ENCODE peak calls at places on chromosome 19, in five cellular contexts. One of them, this sample, is unnamed.

GRCh38 chr19:5154799-5155426 is 185.7 kb downstream of the PTPRS start:
- DNase-seq in CD4-positive, CD25-positive, alpha-beta regulatory T cell: no peak
- DNase-seq in small intestine: no peak
- DNase-seq in body of pancreas: no peak
- DNase-seq in psoas muscle: no peak
- DNase-seq in this sample: no peak

GRCh38 chr19:13241321-13242104 is 91.3 kb downstream of the IER2 start:
- DNase-seq in small intestine: peak; percentile 12
- DNase-seq in CD4-positive, CD25-positive, alpha-beta regulatory T cell: no peak
- DNase-seq in psoas muscle: no peak
- DNase-seq in body of pancreas: no peak
- DNase-seq in this sample: no peak

GRCh38 chr19:5880604-5881078 is 10.3 kb upstream of the FUT5 start:
- DNase-seq in small intestine: no peak
- DNase-seq in body of pancreas: peak; percentile 58
- DNase-seq in psoas muscle: peak; percentile 68
- DNase-seq in CD4-positive, CD25-positive, alpha-beta regulatory T cell: no peak
- DNase-seq in this sample: no peak

GRCh38 chr19:10289836-10290438 is at the start of gene ICAM5:
- DNase-seq in psoas muscle: no peak
- DNase-seq in CD4-positive, CD25-positive, alpha-beta regulatory T cell: no peak
- DNase-seq in small intestine: no peak
- DNase-seq in body of pancreas: no peak
- DNase-seq in this sample: no peak

GRCh38 chr19:1355258-1355973 is 28.3 kb upstream of the NDUFS7 start:
- DNase-seq in small intestine: no peak
- DNase-seq in CD4-positive, CD25-positive, alpha-beta regulatory T cell: no peak
- DNase-seq in body of pancreas: no peak
- DNase-seq in psoas muscle: no peak
- DNase-seq in this sample: no peak

GRCh38 chr19:18464646-18465045 is 26.7 kb upstream of the ISYNA1 start:
- DNase-seq in psoas muscle: peak; percentile 87
- DNase-seq in CD4-positive, CD25-positive, alpha-beta regulatory T cell: no peak
- DNase-seq in small intestine: peak; percentile 40
- DNase-seq in body of pancreas: peak; percentile 92
- DNase-seq in this sample: no peak

GRCh38 chr19:29946645-29947044 is 4.6 kb downstream of the URI1 start:
- DNase-seq in small intestine: no peak
- DNase-seq in CD4-positive, CD25-positive, alpha-beta regulatory T cell: no peak
- DNase-seq in body of pancreas: no peak
- DNase-seq in psoas muscle: no peak
- DNase-seq in this sample: no peak

GRCh38 chr19:54478677-54479266 is 5.7 kb upstream of the CDC42EP5 start:
- DNase-seq in small intestine: peak; percentile 63
- DNase-seq in psoas muscle: no peak
- DNase-seq in body of pancreas: no peak
- DNase-seq in CD4-positive, CD25-positive, alpha-beta regulatory T cell: no peak
- DNase-seq in this sample: peak; percentile 66

GRCh38 chr19:1309977-1310852 is 24.5 kb downstream of the EFNA2 start:
- DNase-seq in CD4-positive, CD25-positive, alpha-beta regulatory T cell: no peak
- DNase-seq in small intestine: no peak
- DNase-seq in body of pancreas: no peak
- DNase-seq in psoas muscle: no peak
- DNase-seq in this sample: no peak

GRCh38 chr19:50542825-50543428 is 25.3 kb downstream of the LRRC4B start:
- DNase-seq in body of pancreas: no peak
- DNase-seq in small intestine: no peak
- DNase-seq in CD4-positive, CD25-positive, alpha-beta regulatory T cell: no peak
- DNase-seq in psoas muscle: no peak
- DNase-seq in this sample: no peak

GRCh38 chr19:58558066-58558622 is at the start of gene UBE2M:
- DNase-seq in small intestine: peak; percentile 42
- DNase-seq in psoas muscle: peak; percentile 84
- DNase-seq in CD4-positive, CD25-positive, alpha-beta regulatory T cell: peak; percentile 53
- DNase-seq in body of pancreas: peak; percentile 73
- DNase-seq in this sample: no peak

GRCh38 chr19:2266183-2266993 is 10.2 kb upstream of the JSRP1 start:
- DNase-seq in body of pancreas: peak; percentile 85
- DNase-seq in CD4-positive, CD25-positive, alpha-beta regulatory T cell: no peak
- DNase-seq in small intestine: peak; percentile 90
- DNase-seq in psoas muscle: peak; percentile 89
- DNase-seq in this sample: no peak

GRCh38 chr19:6551607-6552450 is 21.0 kb downstream of the TNFSF9 start:
- DNase-seq in psoas muscle: peak; percentile 56
- DNase-seq in CD4-positive, CD25-positive, alpha-beta regulatory T cell: peak; percentile 24
- DNase-seq in small intestine: peak; percentile 15
- DNase-seq in body of pancreas: peak; percentile 8
- DNase-seq in this sample: peak; percentile 16

GRCh38 chr19:37963190-37963947 is 56.4 kb downstream of the SIPA1L3 start:
- DNase-seq in CD4-positive, CD25-positive, alpha-beta regulatory T cell: no peak
- DNase-seq in psoas muscle: no peak
- DNase-seq in body of pancreas: no peak
- DNase-seq in small intestine: no peak
- DNase-seq in this sample: no peak

GRCh38 chr19:44806271-44806670 is 2.6 kb upstream of the BCAM start:
- DNase-seq in body of pancreas: no peak
- DNase-seq in small intestine: no peak
- DNase-seq in psoas muscle: no peak
- DNase-seq in CD4-positive, CD25-positive, alpha-beta regulatory T cell: no peak
- DNase-seq in this sample: peak; percentile 40

GRCh38 chr19:294819-295686 is 3.9 kb upstream of the PLPP2 start:
- DNase-seq in CD4-positive, CD25-positive, alpha-beta regulatory T cell: peak; percentile 8
- DNase-seq in small intestine: peak; percentile 42
- DNase-seq in body of pancreas: peak; percentile 36
- DNase-seq in psoas muscle: peak; percentile 52
- DNase-seq in this sample: peak; percentile 47

GRCh38 chr19:15296353-15296752 is 36.0 kb downstream of the BRD4 start:
- DNase-seq in body of pancreas: no peak
- DNase-seq in CD4-positive, CD25-positive, alpha-beta regulatory T cell: no peak
- DNase-seq in psoas muscle: no peak
- DNase-seq in small intestine: no peak
- DNase-seq in this sample: no peak

GRCh38 chr19:10006335-10006708 is 4.0 kb downstream of the COL5A3 start:
- DNase-seq in body of pancreas: peak; percentile 36
- DNase-seq in CD4-positive, CD25-positive, alpha-beta regulatory T cell: no peak
- DNase-seq in psoas muscle: peak; percentile 87
- DNase-seq in small intestine: no peak
- DNase-seq in this sample: no peak

GRCh38 chr19:16896913-16897571 is 8.2 kb downstream of the F2RL3 start:
- DNase-seq in body of pancreas: peak; percentile 97
- DNase-seq in small intestine: peak; percentile 62
- DNase-seq in CD4-positive, CD25-positive, alpha-beta regulatory T cell: peak; percentile 52
- DNase-seq in psoas muscle: peak; percentile 94
- DNase-seq in this sample: peak; percentile 91

DNA sequence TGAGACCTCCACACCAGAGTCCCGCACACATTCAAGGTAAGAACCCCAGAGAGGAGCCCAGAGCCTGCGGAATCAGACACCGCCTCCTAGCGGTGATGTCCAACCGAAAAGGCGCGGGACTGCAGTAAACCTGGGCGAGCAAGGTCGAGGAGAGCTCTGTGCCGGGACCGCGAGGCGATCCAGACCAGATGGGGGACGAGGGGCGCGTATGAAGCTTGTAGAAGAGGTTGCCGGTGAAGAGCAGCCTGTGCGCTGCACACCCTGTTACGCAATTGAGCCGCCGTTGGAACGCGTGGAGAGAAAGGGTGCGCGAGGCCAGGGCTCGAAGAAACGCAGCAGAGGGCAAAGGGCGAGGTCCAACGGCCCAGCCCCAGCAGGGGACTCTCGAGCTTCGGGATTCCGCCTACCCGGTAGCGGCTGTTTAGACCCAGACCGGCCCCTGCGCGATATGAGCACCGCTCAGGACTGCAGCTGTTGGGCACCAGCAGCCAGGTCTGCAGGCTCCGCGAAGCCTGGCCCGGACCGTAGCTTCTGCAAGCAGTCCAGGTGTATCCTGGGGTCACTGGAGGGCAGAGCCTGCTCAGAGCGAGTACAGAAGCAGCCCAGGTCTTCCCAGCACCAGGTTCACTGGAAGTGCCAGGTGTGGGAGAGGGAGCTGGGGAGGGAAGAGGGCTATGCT is 65.9 kb upstream of the ZNF599 start:
- DNase-seq in CD4-positive, CD25-positive, alpha-beta regulatory T cell: no peak
- DNase-seq in small intestine: peak; percentile 91
- DNase-seq in body of pancreas: peak; percentile 26
- DNase-seq in psoas muscle: no peak
- DNase-seq in this sample: no peak
- H3K4me1 ChIP-seq in CD4-positive, CD25-positive, alpha-beta regulatory T cell: peaks cover 11% of the 10 kb centered on the region
- H3K4me1 ChIP-seq in small intestine: peaks cover 2% of the 10 kb centered on the region
- H3K4me1 ChIP-seq in body of pancreas: peaks cover 10% of the 10 kb centered on the region
- H3K4me1 ChIP-seq in psoas muscle: no peaks in the 10 kb centered on the region
- H3K4me1 ChIP-seq in this sample: no peaks in the 10 kb centered on the region

DNA sequence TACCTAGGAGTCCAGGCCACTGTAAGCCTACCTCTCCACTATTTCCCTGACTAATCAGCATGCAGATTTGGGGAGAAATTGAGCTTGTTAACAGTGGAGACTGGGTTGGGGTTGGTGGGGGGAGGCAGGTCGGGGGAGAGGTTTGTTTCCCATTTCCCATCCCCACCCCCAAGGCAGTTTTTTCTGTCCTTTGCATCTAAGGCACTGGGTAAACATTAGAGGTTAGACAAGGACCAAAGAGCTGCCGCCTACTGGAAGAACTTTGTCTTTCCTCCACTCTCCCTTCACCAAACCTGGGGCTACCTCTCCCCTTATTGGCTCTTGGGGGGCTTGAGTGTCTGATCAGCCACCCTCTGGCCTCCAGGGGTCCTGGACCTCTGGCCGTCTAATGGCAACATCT is 953 bp downstream of the KCNN4 start:
- DNase-seq in body of pancreas: no peak
- DNase-seq in small intestine: no peak
- DNase-seq in CD4-positive, CD25-positive, alpha-beta regulatory T cell: no peak
- DNase-seq in psoas muscle: no peak
- DNase-seq in this sample: no peak
- H3K4me3 ChIP-seq in body of pancreas: no peak overlapping the region
- H3K4me3 ChIP-seq in small intestine: no peak overlapping the region
- H3K4me3 ChIP-seq in CD4-positive, CD25-positive, alpha-beta regulatory T cell: peak overlapping the region; percentile 82
- H3K4me3 ChIP-seq in psoas muscle: no peak overlapping the region
- H3K4me3 ChIP-seq in this sample: no peak overlapping the region

GRCh38 chr19:43463381-43464088 is 1.9 kb downstream of the LYPD3 start:
- DNase-seq in psoas muscle: peak; percentile 96
- DNase-seq in small intestine: peak; percentile 97
- DNase-seq in body of pancreas: peak; percentile 99
- DNase-seq in CD4-positive, CD25-positive, alpha-beta regulatory T cell: peak; percentile 99
- DNase-seq in this sample: peak; percentile 100
- H3K4me1 ChIP-seq in psoas muscle: peaks cover 3% of the 10 kb centered on the region
- H3K4me1 ChIP-seq in small intestine: no peaks in the 10 kb centered on the region
- H3K4me1 ChIP-seq in body of pancreas: peaks cover 15% of the 10 kb centered on the region
- H3K4me1 ChIP-seq in CD4-positive, CD25-positive, alpha-beta regulatory T cell: peaks cover 28% of the 10 kb centered on the region
- H3K4me1 ChIP-seq in this sample: peaks cover 10% of the 10 kb centered on the region

DNA sequence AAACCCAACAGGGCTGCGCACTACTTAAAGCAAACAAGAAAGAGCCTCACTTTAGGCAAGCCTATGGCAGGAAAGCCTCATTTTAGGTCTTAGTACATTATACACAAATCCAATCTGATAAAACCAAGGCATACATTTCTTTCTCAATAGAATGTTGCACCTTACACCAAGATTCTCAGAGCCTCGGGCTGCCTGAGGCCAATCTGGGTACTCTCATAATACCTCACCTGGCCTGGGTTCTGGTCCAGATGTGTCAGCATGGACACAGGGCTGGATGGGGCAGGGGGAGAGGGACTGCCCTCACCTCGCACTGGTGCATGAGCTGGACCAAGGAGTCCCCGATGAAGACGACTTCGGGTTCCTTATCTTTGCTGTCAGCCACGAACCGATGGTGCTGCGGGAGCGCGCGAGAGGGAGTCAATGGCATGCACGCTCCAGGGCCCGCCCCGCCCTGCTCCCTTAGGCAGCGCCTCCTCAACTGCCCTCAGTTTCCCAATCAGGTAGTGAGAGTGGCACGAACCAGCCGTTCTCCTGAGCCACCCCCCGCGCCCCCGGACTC is at the start of gene PRR19:
- DNase-seq in psoas muscle: peak; percentile 53
- DNase-seq in body of pancreas: no peak
- DNase-seq in CD4-positive, CD25-positive, alpha-beta regulatory T cell: no peak
- DNase-seq in small intestine: peak; percentile 36
- DNase-seq in this sample: no peak
- H3K4me3 ChIP-seq in psoas muscle: peak within 1 kb of the TSS; percentile 77
- H3K4me3 ChIP-seq in body of pancreas: peak within 1 kb of the TSS; percentile 70
- H3K4me3 ChIP-seq in CD4-positive, CD25-positive, alpha-beta regulatory T cell: peak within 1 kb of the TSS; percentile 65
- H3K4me3 ChIP-seq in small intestine: peak within 1 kb of the TSS; percentile 68
- H3K4me3 ChIP-seq in this sample: peak within 1 kb of the TSS; percentile 72

GRCh38 chr19:48325265-48325910 is at the start of gene EMP3:
- DNase-seq in body of pancreas: peak; percentile 58
- DNase-seq in small intestine: peak; percentile 49
- DNase-seq in psoas muscle: peak; percentile 87
- DNase-seq in CD4-positive, CD25-positive, alpha-beta regulatory T cell: peak; percentile 77
- DNase-seq in this sample: peak; percentile 92

GRCh38 chr19:48319647-48320537 is 5.5 kb upstream of the EMP3 start:
- DNase-seq in body of pancreas: peak; percentile 87
- DNase-seq in psoas muscle: peak; percentile 90
- DNase-seq in small intestine: peak; percentile 72
- DNase-seq in CD4-positive, CD25-positive, alpha-beta regulatory T cell: peak; percentile 69
- DNase-seq in this sample: peak; percentile 94

GRCh38 chr19:48321372-48321621 is 4.1 kb upstream of the EMP3 start:
- DNase-seq in body of pancreas: peak; percentile 99
- DNase-seq in small intestine: peak; percentile 96
- DNase-seq in psoas muscle: peak; percentile 97
- DNase-seq in CD4-positive, CD25-positive, alpha-beta regulatory T cell: peak; percentile 95
- DNase-seq in this sample: peak; percentile 95

GRCh38 chr19:48318286-48318987 is 6.9 kb upstream of the EMP3 start:
- DNase-seq in CD4-positive, CD25-positive, alpha-beta regulatory T cell: no peak
- DNase-seq in body of pancreas: no peak
- DNase-seq in psoas muscle: no peak
- DNase-seq in small intestine: no peak
- DNase-seq in this sample: no peak

DNA sequence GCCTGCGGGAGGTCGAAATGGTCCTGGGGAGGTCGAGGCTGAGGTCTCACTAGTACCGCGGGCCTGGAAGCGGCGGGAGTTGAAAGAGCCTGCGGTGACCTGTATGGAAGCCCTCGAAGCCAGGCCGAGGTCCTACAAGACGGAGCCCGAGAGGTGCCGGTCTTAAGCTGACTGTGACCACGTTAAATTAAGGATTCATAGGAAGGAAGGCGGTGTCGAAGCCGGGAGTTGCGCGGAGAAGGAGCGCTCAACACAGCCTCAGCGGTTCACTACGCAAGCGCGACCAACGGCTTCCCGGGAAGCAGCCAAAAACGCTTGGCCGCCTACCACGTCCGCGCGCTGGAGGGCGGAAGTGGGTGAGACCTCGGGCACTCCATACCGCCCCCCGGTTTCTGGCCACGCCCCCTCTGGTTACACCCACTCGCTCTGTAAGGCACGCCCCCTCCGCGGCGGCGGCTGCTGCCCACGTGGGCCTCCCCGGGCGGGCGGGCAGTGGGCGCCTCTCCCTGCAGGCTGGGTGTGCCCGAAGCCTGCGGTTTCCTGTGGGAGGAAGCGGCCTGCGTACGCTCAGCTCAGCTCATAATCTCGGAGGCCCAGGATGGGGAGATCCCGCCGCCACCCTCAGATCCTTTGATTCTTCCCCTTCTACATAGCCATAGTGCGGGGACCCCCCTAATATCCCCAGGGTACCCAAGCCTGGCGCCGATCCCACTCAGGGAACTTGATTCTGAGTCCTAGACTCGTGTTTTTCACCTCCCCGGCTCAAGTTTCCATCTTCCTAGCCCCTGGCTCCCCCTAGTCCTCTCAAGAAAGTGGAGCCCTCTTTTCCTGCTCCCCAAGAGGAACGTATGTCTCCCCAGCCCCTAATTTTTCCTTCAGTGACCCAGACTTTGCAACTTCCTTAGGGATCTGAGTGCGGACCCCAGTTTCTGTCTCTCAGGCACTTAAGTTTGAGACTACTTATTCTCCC is 3.4 kb upstream of the EMP3 start:
- DNase-seq in psoas muscle: peak; percentile 99
- DNase-seq in small intestine: peak; percentile 97
- DNase-seq in CD4-positive, CD25-positive, alpha-beta regulatory T cell: peak; percentile 98
- DNase-seq in body of pancreas: peak; percentile 98
- DNase-seq in this sample: peak; percentile 90
- H3K4me1 ChIP-seq in psoas muscle: peaks cover 14% of the 10 kb centered on the region
- H3K4me1 ChIP-seq in small intestine: no peaks in the 10 kb centered on the region
- H3K4me1 ChIP-seq in CD4-positive, CD25-positive, alpha-beta regulatory T cell: peaks cover 59% of the 10 kb centered on the region
- H3K4me1 ChIP-seq in body of pancreas: peaks cover 36% of the 10 kb centered on the region
- H3K4me1 ChIP-seq in this sample: peaks cover 14% of the 10 kb centered on the region